ENCODE peak calls at places on chromosome 4, in eight cellular contexts. V, N, K, A, Q, C, P and Y are unnamed samples.

GRCh38 chr4:15131551-15131950 is 129.3 kb downstream of the CPEB2 start:
- DNase-seq in V (no peak), N (no peak), K (no peak), A (no peak), Q (no peak), C (no peak), P (no peak), Y (no peak)

GRCh38 chr4:174578366-174578765 is 56.1 kb upstream of the HPGD start:
- DNase-seq in V (no peak), N (no peak), K (no peak), A (no peak), Q (no peak), C (no peak), P (no peak), Y (no peak)

GRCh38 chr4:81196126-81196650 is 18.8 kb downstream of the PRKG2 start:
- DNase-seq in V (no peak), N (peak; percentile 36), K (no peak), A (no peak), Q (no peak), C (no peak), P (no peak), Y (no peak)

GRCh38 chr4:94803181-94803580 is 45.4 kb downstream of the BMPR1B start:
- DNase-seq in V (no peak), N (no peak), K (no peak), A (no peak), Q (no peak), C (no peak), P (no peak), Y (no peak)

GRCh38 chr4:70705856-70706461 is 15.8 kb upstream of the RUFY3 start:
- DNase-seq in V (no peak), N (no peak), K (no peak), A (no peak), Q (no peak), C (no peak), P (no peak), Y (no peak)

GRCh38 chr4:184000457-184001395 is 95.6 kb downstream of the STOX2 start:
- DNase-seq in V (no peak), N (no peak), K (no peak), A (no peak), Q (no peak), C (no peak), P (no peak), Y (no peak)

GRCh38 chr4:3295837-3296624 is 3.2 kb downstream of the RGS12 start:
- DNase-seq in V (no peak), N (no peak), K (no peak), A (no peak), Q (no peak), C (peak; percentile 14), P (no peak), Y (peak; percentile 16)

GRCh38 chr4:61555789-61556188 is 355.7 kb downstream of the ADGRL3 start:
- DNase-seq in V (peak; percentile 7), N (peak; percentile 68), K (no peak), A (no peak), Q (no peak), C (peak; percentile 40), P (no peak), Y (no peak)

GRCh38 chr4:86367577-86367976 is 7.7 kb upstream of the MAPK10 start:
- DNase-seq in V (no peak), N (no peak), K (no peak), A (no peak), Q (no peak), C (no peak), P (no peak), Y (no peak)

GRCh38 chr4:7032591-7032990 is 10.6 kb upstream of the TADA2B start:
- DNase-seq in V (no peak), N (no peak), K (no peak), A (no peak), Q (no peak), C (no peak), P (no peak), Y (no peak)

GRCh38 chr4:148215202-148215601 is 227.0 kb downstream of the NR3C2 start:
- DNase-seq in V (no peak), N (no peak), K (no peak), A (no peak), Q (no peak), C (no peak), P (no peak), Y (no peak)

GRCh38 chr4:82886145-82886942 is 4.6 kb downstream of the SEC31A start:
- DNase-seq in V (no peak), N (peak; percentile 11), K (no peak), A (no peak), Q (no peak), C (no peak), P (no peak), Y (no peak)

GRCh38 chr4:109912706-109913621 is at the start of gene EGF:
- DNase-seq in V (peak; percentile 32), N (peak; percentile 64), K (no peak), A (no peak), Q (no peak), C (no peak), P (no peak), Y (no peak)

GRCh38 chr4:78155616-78156105 is 98.5 kb downstream of the FRAS1 start:
- DNase-seq in V (no peak), N (no peak), K (no peak), A (no peak), Q (no peak), C (no peak), P (no peak), Y (no peak)

GRCh38 chr4:78150465-78150864 is 93.3 kb downstream of the FRAS1 start:
- DNase-seq in V (no peak), N (no peak), K (no peak), A (no peak), Q (no peak), C (no peak), P (no peak), Y (no peak)

GRCh38 chr4:78152795-78153194 is 95.7 kb downstream of the FRAS1 start:
- DNase-seq in V (no peak), N (no peak), K (no peak), A (no peak), Q (no peak), C (no peak), P (no peak), Y (no peak)

GRCh38 chr4:78156520-78156919 is 99.4 kb downstream of the FRAS1 start:
- DNase-seq in V (no peak), N (no peak), K (no peak), A (no peak), Q (no peak), C (no peak), P (no peak), Y (no peak)

DNA sequence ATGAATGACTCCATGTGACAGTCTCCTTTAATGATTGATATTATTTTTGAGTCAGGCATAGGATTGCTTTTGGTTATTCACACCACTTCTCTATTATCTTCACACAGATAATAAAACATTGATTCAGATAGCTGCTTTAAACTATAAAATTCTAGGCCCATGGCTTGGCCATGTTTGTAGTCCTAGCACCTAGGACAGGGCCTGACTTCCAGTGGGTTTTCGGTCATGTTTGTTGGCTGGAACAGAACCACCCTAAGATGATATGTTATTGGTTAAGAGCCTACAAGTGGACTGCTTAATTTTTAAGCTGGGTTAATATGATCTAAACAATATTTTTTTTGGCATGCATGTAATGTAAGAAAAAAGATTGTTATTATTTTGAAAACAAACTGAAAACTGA is 97.8 kb downstream of the FRAS1 start:
- DNase-seq in V (no peak), N (no peak), K (no peak), A (no peak), Q (no peak), C (no peak), P (no peak), Y (no peak)
- H3K4me1 ChIP-seq in V (no peaks in the 10 kb centered on the region), N (peaks cover 20% of the 10 kb centered on the region), K (no peaks in the 10 kb centered on the region), A (no peaks in the 10 kb centered on the region), Q (no peaks in the 10 kb centered on the region), C (no peaks in the 10 kb centered on the region), P (no peaks in the 10 kb centered on the region), Y (no peaks in the 10 kb centered on the region)

DNA sequence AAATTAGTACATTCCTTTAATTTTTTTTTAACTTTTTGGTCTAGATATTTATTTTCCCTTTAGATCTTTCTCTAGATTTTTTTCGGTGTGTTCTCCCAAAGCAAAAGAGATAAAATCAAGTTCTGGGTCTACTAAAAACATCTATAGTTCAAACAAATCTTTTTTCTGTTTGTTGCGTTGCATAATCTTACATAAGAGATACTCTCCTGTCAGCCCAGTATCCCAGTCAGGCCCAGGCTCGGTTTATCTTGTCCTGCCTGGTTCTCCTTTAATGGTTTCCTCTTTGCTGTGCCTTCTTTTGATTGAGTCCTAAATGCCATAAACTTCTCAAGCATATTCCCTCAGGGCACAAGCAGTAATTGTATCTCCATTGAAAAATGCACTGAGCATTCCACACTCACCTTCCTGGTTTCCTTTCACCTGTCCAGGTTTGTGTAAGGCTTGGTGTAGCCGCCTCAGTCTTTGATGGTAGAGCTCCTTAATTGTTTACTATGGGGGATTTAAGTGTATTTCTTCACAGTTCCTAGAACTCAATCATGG is 104.9 kb downstream of the TMEM131L start:
- DNase-seq in V (no peak), N (no peak), K (no peak), A (no peak), Q (no peak), C (no peak), P (no peak), Y (no peak)
- H3K4me1 ChIP-seq in V (peaks cover 55% of the 10 kb centered on the region), N (no peaks in the 10 kb centered on the region), K (peaks cover 35% of the 10 kb centered on the region), A (no peaks in the 10 kb centered on the region), Q (peaks cover 42% of the 10 kb centered on the region), C (no peaks in the 10 kb centered on the region), P (peaks cover 11% of the 10 kb centered on the region), Y (peaks cover 37% of the 10 kb centered on the region)

DNA sequence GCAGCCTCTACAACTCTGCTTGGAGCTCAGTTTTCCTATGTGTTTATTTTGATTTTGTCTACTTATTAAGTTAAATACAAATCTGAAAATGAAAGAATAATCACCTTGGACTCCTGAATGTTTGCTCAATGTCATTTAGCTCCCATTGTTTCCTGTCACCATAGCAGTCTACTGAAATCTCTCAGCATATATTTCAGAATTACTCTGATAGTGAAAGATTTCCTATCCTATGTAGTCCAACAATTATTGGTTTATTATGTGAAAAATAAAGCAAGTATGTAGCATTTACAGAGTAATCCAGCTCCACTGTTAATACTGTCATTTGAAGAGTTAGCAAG is 168.4 kb downstream of the CBR4 start:
- DNase-seq in V (no peak), N (no peak), K (no peak), A (no peak), Q (no peak), C (no peak), P (no peak), Y (no peak)
- H3K4me1 ChIP-seq in V (peaks cover 66% of the 10 kb centered on the region), N (peaks cover 17% of the 10 kb centered on the region), K (peaks cover 8% of the 10 kb centered on the region), A (no peaks in the 10 kb centered on the region), Q (no peaks in the 10 kb centered on the region), C (peaks cover 56% of the 10 kb centered on the region), P (peaks cover 38% of the 10 kb centered on the region), Y (no peaks in the 10 kb centered on the region)

GRCh38 chr4:37890501-37891220 is at the start of gene TBC1D1:
- DNase-seq in V (peak; percentile 74), N (peak; percentile 30), K (peak; percentile 93), A (peak; percentile 74), Q (peak; percentile 29), C (peak; percentile 75), P (peak; percentile 63), Y (peak; percentile 13)

GRCh38 chr4:37893164-37893563 is 2.3 kb downstream of the TBC1D1 start:
- DNase-seq in V (no peak), N (no peak), K (no peak), A (no peak), Q (no peak), C (no peak), P (no peak), Y (no peak)

GRCh38 chr4:37895271-37895670 is 4.4 kb downstream of the TBC1D1 start:
- DNase-seq in V (no peak), N (no peak), K (no peak), A (no peak), Q (no peak), C (no peak), P (no peak), Y (no peak)

GRCh38 chr4:37891221-37892159 is 606 bp downstream of the TBC1D1 start:
- DNase-seq in V (peak; percentile 34), N (no peak), K (no peak), A (peak; percentile 56), Q (peak; percentile 71), C (peak; percentile 33), P (peak; percentile 49), Y (peak; percentile 58)

GRCh38 chr4:37892641-37893040 is 1.8 kb downstream of the TBC1D1 start:
- DNase-seq in V (no peak), N (no peak), K (peak; percentile 86), A (no peak), Q (peak; percentile 34), C (no peak), P (no peak), Y (no peak)
- H3K4me1 ChIP-seq in V (peaks cover 32% of the 10 kb centered on the region), N (peaks cover 15% of the 10 kb centered on the region), K (peaks cover 18% of the 10 kb centered on the region), A (no peaks in the 10 kb centered on the region), Q (peaks cover 23% of the 10 kb centered on the region), C (peaks cover 18% of the 10 kb centered on the region), P (no peaks in the 10 kb centered on the region), Y (peaks cover 25% of the 10 kb centered on the region)